ENCODE peak calls at places on chromosomes 4 and X, in four cellular contexts. F, A, K and P are unnamed samples.

GRCh38 chr4:37994569-37994968 is 34.4 kb downstream of the PTTG2 start:
- DNase-seq in F (no peak), A (no peak), K (no peak), P (no peak)

GRCh38 chrX:120287513-120288112 is 23.6 kb downstream of the TMEM255A start:
- DNase-seq in F (peak), A (peak), K (no peak), P (no peak)

GRCh38 chr4:154467886-154468285 is 23.7 kb downstream of the DCHS2 start:
- DNase-seq in F (no peak), A (no peak), K (no peak), P (no peak)

GRCh38 chr4:141642711-141643110 is 6.3 kb downstream of the IL15 start:
- DNase-seq in F (no peak), A (no peak), K (no peak), P (no peak)

GRCh38 chr4:153408932-153409331 is 57.2 kb upstream of the TMEM131L start:
- DNase-seq in F (no peak), A (no peak), K (no peak), P (no peak)

GRCh38 chr4:119138046-119138445 is 2.4 kb downstream of the MYOZ2 start:
- DNase-seq in F (no peak), A (peak), K (no peak), P (no peak)

GRCh38 chr4:15779336-15779735 is 1.2 kb downstream of the CD38 start:
- DNase-seq in F (peak), A (peak), K (peak), P (no peak)

GRCh38 chr4:19748911-19749473 is 502.7 kb upstream of the SLIT2 start:
- DNase-seq in F (no peak), A (no peak), K (no peak), P (no peak)

GRCh38 chrX:136159615-136160025 is 12.3 kb downstream of the FHL1 start:
- DNase-seq in F (no peak), A (no peak), K (no peak), P (no peak)

GRCh38 chr4:124873361-124874171 is 161.0 kb upstream of the ANKRD50 start:
- DNase-seq in F (no peak), A (no peak), K (no peak), P (no peak)

GRCh38 chr4:113411496-113411938 is 350.0 kb downstream of the CAMK2D start:
- DNase-seq in F (no peak), A (peak), K (no peak), P (no peak)

GRCh38 chrX:88284844-88285243 is 462.2 kb upstream of the CPXCR1 start:
- DNase-seq in F (no peak), A (peak), K (no peak), P (no peak)

GRCh38 chrX:151724563-151725337 is 8.9 kb downstream of the FATE1 start:
- DNase-seq in F (no peak), A (no peak), K (no peak), P (no peak)

GRCh38 chr4:78710536-78710935 is 65.6 kb upstream of the BMP2K start:
- DNase-seq in F (no peak), A (no peak), K (no peak), P (peak)

GRCh38 chrX:3345281-3346081 is 971 bp downstream of the MXRA5 start:
- DNase-seq in F (no peak), A (no peak), K (peak), P (no peak)

GRCh38 chr4:186812592-186812991 is 88.9 kb upstream of the FAT1 start:
- DNase-seq in F (no peak), A (no peak), K (no peak), P (no peak)

GRCh38 chr4:152041304-152041703 is 280.5 kb upstream of the GATB start:
- DNase-seq in F (no peak), A (no peak), K (no peak), P (no peak)

GRCh38 chr4:173264245-173264959 is 69.8 kb downstream of the HMGB2 start:
- DNase-seq in F (peak), A (no peak), K (peak), P (no peak)
- TF ChIP-seq ELF1 in F (no peak), A (no peak), K (no peak), P (no peak)

GRCh38 chrX:70979136-70979762 is 48.4 kb upstream of the SLC7A3 start:
- DNase-seq in F (peak), A (peak), K (peak), P (no peak)
- TF ChIP-seq ELF1 in F (no peak), A (no peak), K (no peak), P (no peak)

GRCh38 chr4:108889696-108890475 is 127.0 kb upstream of the ETNPPL start:
- DNase-seq in F (no peak), A (no peak), K (no peak), P (no peak)

GRCh38 chr4:108887034-108887433 is 124.2 kb upstream of the ETNPPL start:
- DNase-seq in F (peak), A (no peak), K (no peak), P (no peak)

GRCh38 chr4:108891921-108892320 is 129.1 kb upstream of the ETNPPL start:
- DNase-seq in F (no peak), A (no peak), K (no peak), P (no peak)

GRCh38 chr4:108893474-108893873 is 130.6 kb upstream of the ETNPPL start:
- DNase-seq in F (no peak), A (no peak), K (no peak), P (no peak)

GRCh38 chr4:108890491-108890890 is 127.6 kb upstream of the ETNPPL start:
- DNase-seq in F (no peak), A (no peak), K (no peak), P (no peak)
- TF ChIP-seq ELF1 in F (no peak), A (no peak), K (no peak), P (no peak)

DNA sequence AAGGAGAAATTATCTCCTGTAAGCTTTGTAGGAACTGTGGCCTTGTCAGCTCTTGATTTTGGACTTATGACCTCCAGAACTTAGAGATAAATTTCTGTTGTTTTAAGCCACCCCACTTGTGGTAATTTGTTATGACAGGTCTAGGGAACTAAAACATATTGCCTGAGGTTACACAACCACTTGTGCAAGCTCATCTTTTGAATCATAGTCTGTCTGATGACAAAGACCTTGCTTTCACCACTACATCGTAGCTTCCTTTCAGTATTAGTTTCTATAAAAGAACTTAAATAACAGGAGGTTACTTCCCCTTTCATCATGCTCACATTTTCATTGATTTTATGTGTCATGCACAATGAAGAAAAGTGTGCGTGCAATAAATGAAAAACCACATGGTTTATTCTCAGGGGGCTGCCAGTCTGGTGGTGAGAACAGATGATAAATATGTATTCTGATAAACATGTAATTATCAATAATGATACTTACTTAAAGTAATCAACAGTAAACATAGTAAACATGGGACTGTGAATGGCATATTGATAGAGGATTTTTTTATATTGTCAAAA is 690.0 kb upstream of the HS3ST1 start:
- DNase-seq in F (no peak), A (no peak), K (no peak), P (no peak)
- TF ChIP-seq ELF1 in F (no peak), A (no peak), K (no peak), P (no peak)

GRCh38 chrX:44157293-44157692 is 184.1 kb upstream of the NDP start:
- DNase-seq in F (no peak), A (no peak), K (no peak), P (no peak)

GRCh38 chrX:44157858-44158257 is 184.7 kb upstream of the NDP start:
- DNase-seq in F (no peak), A (no peak), K (no peak), P (no peak)

GRCh38 chrX:44155126-44155525 is 181.9 kb upstream of the NDP start:
- DNase-seq in F (no peak), A (no peak), K (peak), P (no peak)

DNA sequence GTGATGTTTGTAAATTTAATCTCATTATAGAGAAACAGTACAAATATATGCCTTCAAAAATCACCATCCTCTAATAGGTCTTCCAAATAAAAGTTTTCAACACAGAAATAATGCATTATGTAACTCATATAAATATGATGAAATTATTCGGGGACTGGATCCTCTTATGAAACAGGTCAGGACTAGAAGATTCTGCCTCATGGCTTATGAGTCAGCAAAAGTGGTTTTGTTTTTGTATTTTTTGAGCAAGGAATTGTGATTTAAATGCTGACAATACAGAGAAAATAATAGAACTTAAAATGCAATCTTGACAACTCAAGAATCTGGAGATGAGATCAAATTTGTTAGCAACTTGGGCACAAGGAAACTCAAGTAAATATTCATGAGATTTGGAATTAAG is 179.7 kb upstream of the NDP start:
- DNase-seq in F (no peak), A (no peak), K (no peak), P (no peak)
- TF ChIP-seq ELF1 in F (no peak), A (no peak), K (no peak), P (no peak)

GRCh38 chr4:17189322-17189721 is 290.9 kb upstream of the LDB2 start:
- DNase-seq in F (no peak), A (no peak), K (no peak), P (no peak)
- TF ChIP-seq ELF1 in F (no peak), A (no peak), K (no peak), P (no peak)

DNA sequence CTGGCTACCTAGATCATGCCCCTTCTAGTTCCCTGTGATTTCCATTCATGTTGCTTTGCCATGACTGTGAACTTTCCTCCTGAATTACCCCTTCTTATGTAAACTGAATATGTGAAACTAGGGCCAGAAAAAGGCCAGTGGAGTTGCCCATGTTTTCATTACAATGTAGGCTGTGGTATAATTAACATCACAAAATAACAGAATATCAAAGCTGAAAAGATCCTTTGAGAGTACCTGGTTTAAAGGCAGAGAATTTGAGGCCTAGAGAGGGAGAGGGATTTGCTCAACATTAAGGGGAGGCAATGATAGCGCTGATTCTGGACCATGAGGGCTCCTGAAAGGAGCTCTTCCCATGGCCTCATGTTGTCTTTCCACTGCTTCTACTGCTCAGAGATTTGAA is 392.2 kb downstream of the OPHN1 start:
- DNase-seq in F (no peak), A (no peak), K (no peak), P (no peak)
- TF ChIP-seq ELF1 in F (no peak), A (no peak), K (no peak), P (no peak)

GRCh38 chrX:153611298-153612095 is 12.6 kb upstream of the CCNQ start:
- DNase-seq in F (no peak), A (no peak), K (no peak), P (no peak)
- TF ChIP-seq ELF1 in F (no peak), A (no peak), K (no peak), P (no peak)

DNA sequence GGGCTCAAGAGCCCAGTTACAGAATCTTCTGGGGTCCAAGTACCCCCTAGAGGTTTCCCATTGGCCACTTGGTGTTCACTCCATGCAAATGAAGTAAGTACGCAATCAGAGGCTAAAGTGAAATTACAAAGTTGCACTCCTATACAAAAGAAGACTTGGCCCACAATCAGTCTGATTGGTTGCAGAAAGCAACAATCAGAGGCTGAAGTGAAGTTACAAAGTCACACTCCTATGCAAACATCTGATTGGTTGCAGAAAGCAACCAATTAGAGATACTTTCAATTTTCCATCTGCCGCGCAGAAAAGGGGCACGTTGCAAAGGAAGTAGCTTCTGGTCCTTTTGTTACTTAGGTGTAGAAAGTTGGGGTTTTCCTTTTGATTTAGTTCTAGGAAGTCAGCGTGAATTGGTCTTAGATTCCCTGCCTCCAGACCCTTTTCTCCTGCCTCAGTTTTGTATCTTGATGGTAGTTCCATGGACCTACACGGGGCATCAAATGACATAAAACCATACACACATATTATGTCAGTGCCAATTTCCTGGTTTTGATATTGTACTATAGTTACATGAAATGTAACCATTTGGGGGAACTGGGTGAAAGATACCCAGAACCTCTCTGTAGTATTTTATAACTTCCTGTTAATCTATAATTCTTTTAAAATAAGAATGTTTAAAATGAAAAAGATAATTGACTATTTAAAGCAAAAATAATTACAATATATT is 12.4 kb upstream of the PIN4 start:
- DNase-seq in F (peak), A (no peak), K (no peak), P (no peak)
- TF ChIP-seq ELF1 in F (no peak), A (no peak), K (no peak), P (no peak)

DNA sequence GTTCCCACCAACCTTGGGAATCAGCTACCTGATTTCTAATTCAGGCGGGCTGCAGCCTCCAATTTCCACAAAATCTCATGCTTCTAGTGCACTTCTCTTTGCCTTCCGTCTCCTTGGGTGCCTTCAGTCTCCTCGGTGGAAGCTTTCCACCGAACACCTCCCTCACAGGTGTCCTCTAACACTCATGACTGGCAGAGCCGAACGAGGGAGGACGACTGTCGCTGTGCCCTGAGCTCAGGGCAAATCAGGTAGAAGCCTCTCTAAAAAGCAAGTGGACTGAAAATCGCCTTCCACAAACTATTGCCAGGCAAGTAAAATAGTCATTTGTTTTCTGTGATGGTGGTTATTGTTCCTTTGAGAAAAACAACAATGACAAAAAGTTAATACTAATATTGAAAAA is 176.1 kb upstream of the PPARGC1A start:
- DNase-seq in F (no peak), A (no peak), K (no peak), P (no peak)
- TF ChIP-seq ELF1 in F (no peak), A (no peak), K (no peak), P (no peak)